ENCODE peak calls at places on chromosome 15, in nine cellular contexts. W, Z, O, I, U, A, Q, X and E are unnamed samples.

GRCh38 chr15:70313099-70314017 is 215.6 kb upstream of the TLE3 start:
- DNase-seq in I (no peak), Z (no peak), A (no peak), X (no peak), Q (no peak), U (no peak), O (no peak), W (no peak), E (no peak)

GRCh38 chr15:39736646-39737550 is 45.7 kb downstream of the FSIP1 start:
- DNase-seq in Q (no peak), O (no peak), Z (no peak), A (no peak), W (no peak), X (no peak), I (no peak), U (no peak), E (no peak)

GRCh38 chr15:90103669-90104329 is 1.5 kb upstream of the IDH2 start:
- DNase-seq in O (no peak), X (no peak), Q (no peak), W (no peak), U (no peak), I (no peak), A (no peak), Z (no peak), E (no peak)

GRCh38 chr15:65067645-65068416 is at the start of gene RASL12:
- DNase-seq in O (no peak), W (no peak), Z (no peak), Q (no peak), U (no peak), X (no peak), A (no peak), I (peak; percentile 70), E (peak; percentile 37)

GRCh38 chr15:98154863-98155262 is 194.4 kb downstream of the ARRDC4 start:
- DNase-seq in Q (no peak), A (no peak), W (no peak), X (no peak), Z (no peak), I (peak; percentile 70), U (no peak), O (peak; percentile 16), E (no peak)

GRCh38 chr15:35206060-35206675 is 121.1 kb upstream of the NANOGP8 start:
- DNase-seq in Q (no peak), Z (no peak), X (peak; percentile 4), A (no peak), O (no peak), I (peak; percentile 48), U (no peak), W (no peak), E (no peak)

GRCh38 chr15:86010398-86010797 is 69.3 kb upstream of the AGBL1 start:
- DNase-seq in Z (no peak), U (no peak), Q (no peak), A (no peak), O (no peak), I (no peak), W (no peak), X (no peak), E (no peak)

GRCh38 chr15:90647326-90647725 is 69.8 kb upstream of the BLM start:
- DNase-seq in A (no peak), U (no peak), Z (no peak), X (no peak), W (no peak), I (no peak), O (no peak), Q (no peak), E (no peak)

GRCh38 chr15:38260077-38260476 is 7.4 kb downstream of the SPRED1 start:
- DNase-seq in W (no peak), A (no peak), Z (no peak), I (peak; percentile 93), U (no peak), X (peak; percentile 41), O (no peak), Q (no peak), E (no peak)

GRCh38 chr15:57470543-57470942 is 94.2 kb downstream of the CGNL1 start:
- DNase-seq in Z (no peak), I (no peak), A (no peak), O (no peak), U (no peak), Q (no peak), X (no peak), W (no peak), E (no peak)

GRCh38 chr15:92629975-92630626 is 25.5 kb downstream of the FAM174B start:
- DNase-seq in U (no peak), I (no peak), A (no peak), Z (no peak), O (no peak), X (no peak), Q (no peak), W (no peak), E (no peak)

GRCh38 chr15:48963524-48964113 is at the start of gene SHC4:
- DNase-seq in A (peak; percentile 74), W (peak; percentile 58), U (peak; percentile 79), O (peak; percentile 46), X (peak; percentile 84), I (peak; percentile 85), Q (peak; percentile 26), Z (no peak), E (peak; percentile 34)

GRCh38 chr15:37880009-37880834 is 54.2 kb upstream of the TMCO5A start:
- DNase-seq in U (peak; percentile 2), A (no peak), Z (no peak), O (peak; percentile 13), Q (peak; percentile 6), I (peak; percentile 59), X (peak; percentile 78), W (peak; percentile 31), E (no peak)

GRCh38 chr15:62360286-62360685 is 195.2 kb upstream of the C2CD4B start:
- DNase-seq in U (no peak), X (no peak), I (no peak), A (no peak), Q (no peak), Z (no peak), O (no peak), W (no peak), E (no peak)

GRCh38 chr15:83320404-83320803 is 35.9 kb upstream of the BNC1 start:
- DNase-seq in Z (no peak), W (no peak), X (peak; percentile 83), I (peak; percentile 63), O (no peak), Q (no peak), U (no peak), A (no peak), E (no peak)

GRCh38 chr15:76614725-76615124 is 278.2 kb downstream of the ISL2 start:
- DNase-seq in U (no peak), I (no peak), X (no peak), O (no peak), Z (no peak), A (no peak), Q (no peak), W (no peak), E (no peak)

GRCh38 chr15:65054333-65055200 is 9.4 kb downstream of the SLC51B start:
- DNase-seq in O (peak; percentile 46), W (peak; percentile 72), I (peak; percentile 76), X (peak; percentile 77), Q (peak; percentile 60), A (peak; percentile 81), Z (peak; percentile 26), U (peak; percentile 79), E (peak; percentile 79)

GRCh38 chr15:36878745-36879262 is 221.5 kb downstream of the MEIS2 start:
- DNase-seq in Z (no peak), X (no peak), I (no peak), O (no peak), Q (no peak), A (no peak), W (no peak), U (no peak), E (no peak)

GRCh38 chr15:25862469-25863066 is 559 bp downstream of the ATP10A start:
- DNase-seq in X (peak; percentile 26), Q (peak; percentile 46), I (peak; percentile 41), O (no peak), U (no peak), W (no peak), A (no peak), Z (peak; percentile 40), E (no peak)

GRCh38 chr15:90482124-90483011 is 47.4 kb upstream of the CRTC3 start:
- DNase-seq in X (peak; percentile 82), Q (no peak), I (peak; percentile 59), O (peak; percentile 20), U (peak; percentile 86), A (peak; percentile 66), Z (peak; percentile 11), W (peak; percentile 62), E (peak; percentile 51)

GRCh38 chr15:44550734-44551133 is 13.8 kb downstream of the EIF3J start:
- DNase-seq in I (no peak), Q (no peak), O (no peak), X (no peak), W (no peak), A (no peak), Z (no peak), U (no peak), E (no peak)

GRCh38 chr15:74541494-74542191 is 623 bp downstream of the ARID3B start:
- DNase-seq in Z (peak; percentile 39), X (peak; percentile 16), W (peak; percentile 42), U (no peak), I (peak; percentile 91), A (peak; percentile 15), O (peak; percentile 56), Q (peak; percentile 67), E (peak; percentile 47)

GRCh38 chr15:68629519-68630204 is 50.9 kb downstream of the CORO2B start:
- DNase-seq in O (no peak), I (no peak), Z (no peak), Q (no peak), A (no peak), W (no peak), X (no peak), U (no peak), E (no peak)

GRCh38 chr15:48433226-48433886 is 102.1 kb downstream of the DUT start:
- DNase-seq in X (no peak), Z (no peak), A (no peak), Q (no peak), O (no peak), U (no peak), W (no peak), I (no peak), E (no peak)

GRCh38 chr15:51576911-51577500 is 45.6 kb downstream of the DMXL2 start:
- DNase-seq in I (no peak), U (no peak), W (peak; percentile 4), O (no peak), A (peak; percentile 51), Q (no peak), X (peak; percentile 89), Z (no peak), E (no peak)

GRCh38 chr15:22952826-22953579 is 27.2 kb downstream of the CYFIP1 start:
- DNase-seq in U (no peak), Q (no peak), W (no peak), I (peak; percentile 18), X (peak; percentile 75), Z (no peak), O (peak; percentile 22), A (no peak), E (no peak)